ENCODE peak calls at places on chromosome 20, in four cellular contexts. Z is gastrocnemius medialis, A is psoas muscle, W is heart left ventricle. F is an unnamed sample.

GRCh38 chr20:1617055-1617454 is 2.8 kb downstream of the SIRPB1 start:
- DNase-seq in W (no peak), Z (no peak), A (no peak), F (no peak)

GRCh38 chr20:60268502-60268901 is 310.3 kb downstream of the CDH26 start:
- DNase-seq in Z (no peak), W (no peak), A (no peak), F (no peak)

GRCh38 chr20:57267158-57267821 is 849 bp upstream of the BMP7 start:
- DNase-seq in Z (no peak), W (no peak), A (no peak), F (no peak)

GRCh38 chr20:23248524-23248923 is 102.1 kb upstream of the NXT1 start:
- DNase-seq in Z (no peak), A (no peak), W (no peak), F (no peak)

GRCh38 chr20:32972181-32973076 is 31.8 kb downstream of the SUN5 start:
- DNase-seq in W (no peak), A (no peak), Z (no peak), F (no peak)

GRCh38 chr20:58981564-58982364 is 708 bp downstream of the NELFCD start:
- DNase-seq in A (no peak), W (no peak), Z (no peak), F (peak; percentile 56)

GRCh38 chr20:37994512-37994911 is 38.7 kb downstream of the TTI1 start:
- DNase-seq in A (peak; percentile 70), W (peak; percentile 65), Z (peak; percentile 84), F (peak; percentile 18)

GRCh38 chr20:39032997-39033396 is 70.9 kb downstream of the DHX35 start:
- DNase-seq in W (no peak), A (no peak), Z (no peak), F (no peak)

GRCh38 chr20:63628246-63628975 is 1.5 kb upstream of the GMEB2 start:
- DNase-seq in W (peak; percentile 73), A (peak; percentile 66), Z (no peak), F (peak; percentile 80)

GRCh38 chr20:34683667-34684066 is 6.8 kb upstream of the PIGU start:
- DNase-seq in W (no peak), A (no peak), Z (no peak), F (no peak)

GRCh38 chr20:588476-588875 is 21.6 kb downstream of the TCF15 start:
- DNase-seq in Z (no peak), W (no peak), A (no peak), F (no peak)

GRCh38 chr20:4171538-4172116 is 156.3 kb upstream of the RNF24 start:
- DNase-seq in A (no peak), Z (no peak), W (no peak), F (peak; percentile 26)

GRCh38 chr20:60123096-60123495 is 164.9 kb downstream of the CDH26 start:
- DNase-seq in Z (no peak), A (no peak), W (no peak), F (no peak)

GRCh38 chr20:50111829-50112495 is 988 bp downstream of the UBE2V1 start:
- DNase-seq in W (no peak), A (no peak), Z (no peak), F (peak; percentile 34)
- H3K4me1 ChIP-seq in W (peaks cover 15% of the 10 kb centered on the region), A (peaks cover 80% of the 10 kb centered on the region), Z (peaks cover 71% of the 10 kb centered on the region), F (peaks cover 53% of the 10 kb centered on the region)

DNA sequence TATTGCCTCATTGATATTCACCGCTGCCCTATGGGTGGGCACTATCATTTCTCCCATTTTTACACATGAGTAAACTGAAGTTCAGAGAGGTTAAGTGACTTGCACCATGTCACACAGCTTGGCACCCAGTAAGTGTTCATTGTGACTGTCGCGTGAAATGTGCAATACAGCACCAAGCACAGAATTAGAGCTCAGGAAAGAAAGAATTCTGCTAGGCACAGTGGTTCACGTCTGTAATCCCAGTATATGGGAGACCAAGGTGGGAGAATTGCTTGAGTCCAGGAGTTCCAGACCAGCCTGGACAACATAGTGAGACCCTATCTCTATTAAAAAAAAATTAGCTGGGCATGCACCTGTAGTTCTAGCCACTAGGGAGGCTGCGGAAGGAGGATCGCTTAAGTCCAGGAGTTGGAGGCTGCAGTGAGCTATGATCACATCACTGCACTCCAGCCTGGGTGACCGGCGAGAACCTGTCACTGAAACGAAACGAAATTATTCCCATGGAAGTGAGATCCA is 626 bp downstream of the SLC13A3 start:
- DNase-seq in A (no peak), W (no peak), Z (no peak), F (no peak)
- H3K4me1 ChIP-seq in A (no peaks in the 10 kb centered on the region), W (no peaks in the 10 kb centered on the region), Z (no peaks in the 10 kb centered on the region), F (no peaks in the 10 kb centered on the region)

GRCh38 chr20:35871311-35871771 is 83.0 kb downstream of the SCAND1 start:
- DNase-seq in Z (no peak), W (peak; percentile 44), A (no peak), F (peak; percentile 58)

GRCh38 chr20:35866446-35867202 is 87.7 kb downstream of the SCAND1 start:
- DNase-seq in W (no peak), A (no peak), Z (no peak), F (peak; percentile 62)

DNA sequence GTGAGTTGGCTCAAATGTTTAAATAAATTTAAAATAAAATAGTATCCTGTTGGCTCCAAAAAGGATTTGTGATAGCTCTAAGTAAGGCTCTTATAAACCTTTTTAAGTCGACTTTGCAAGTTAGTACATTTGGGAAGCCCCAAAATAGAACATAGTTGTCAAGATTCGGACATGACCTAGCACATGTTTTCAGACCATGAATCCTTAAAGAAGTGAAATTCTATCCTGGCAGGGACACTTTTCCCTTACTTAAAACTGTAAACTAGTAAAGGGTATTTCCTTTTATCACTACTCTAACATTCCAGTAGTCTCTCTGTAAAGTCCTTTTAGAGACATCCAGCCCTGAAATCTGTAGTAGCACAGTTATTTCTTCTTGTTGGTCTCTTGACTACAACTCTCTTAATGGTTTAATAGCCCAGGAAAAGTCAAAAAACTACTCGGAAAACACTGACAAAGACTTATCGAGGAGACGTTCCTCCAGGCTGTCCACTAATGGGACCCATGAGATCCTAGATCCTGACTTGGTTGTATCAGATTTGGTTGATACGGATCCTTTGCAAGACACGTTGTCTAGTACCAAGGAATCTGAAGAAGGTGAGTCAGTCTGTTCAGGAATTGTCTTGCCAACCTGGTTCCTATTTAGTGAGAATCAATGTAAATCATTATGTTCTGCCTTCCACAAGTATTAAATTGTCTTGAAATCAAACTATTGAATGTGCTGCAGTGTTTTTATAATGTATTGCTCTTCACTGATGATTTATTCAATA is 83.6 kb downstream of the SCAND1 start:
- DNase-seq in A (no peak), W (no peak), Z (no peak), F (peak; percentile 46)
- H3K4me1 ChIP-seq in A (peaks cover 15% of the 10 kb centered on the region), W (no peaks in the 10 kb centered on the region), Z (peaks cover 43% of the 10 kb centered on the region), F (peaks cover 53% of the 10 kb centered on the region)

DNA sequence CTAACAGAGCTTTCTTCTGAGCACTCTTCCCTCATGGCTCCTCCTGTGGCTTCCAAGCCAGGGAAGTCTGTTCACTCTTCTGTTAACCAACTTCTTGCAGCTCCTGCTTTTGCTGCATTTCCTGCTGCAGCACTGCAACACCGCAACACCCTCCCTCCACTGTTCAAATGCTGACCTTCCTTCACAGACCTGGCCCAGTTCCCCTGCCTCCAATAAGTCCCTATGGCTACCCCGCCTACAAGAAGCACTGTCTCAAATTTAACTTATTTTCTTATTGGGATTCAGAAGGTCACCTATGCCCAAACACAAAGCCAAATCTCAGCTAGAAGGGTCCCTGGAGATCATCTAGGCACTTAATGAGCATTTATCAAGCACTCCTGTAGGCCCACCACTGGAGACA is 44.6 kb downstream of the ELMO2 start:
- DNase-seq in W (no peak), A (no peak), Z (no peak), F (no peak)
- H3K4me1 ChIP-seq in W (peaks cover 6% of the 10 kb centered on the region), A (peaks cover 60% of the 10 kb centered on the region), Z (peaks cover 61% of the 10 kb centered on the region), F (peaks cover 17% of the 10 kb centered on the region)

F was measured in GM23248.